ENCODE peak calls at places on chromosomes 4 and X, in nine cellular contexts. H is colonic mucosa, V is AG09309, C is brain microvascular endothelial cell, X is uterus, U is cardiac fibroblast, W is GM12865, Z is HFF-Myc, G is fibroblast of mammary gland. M is an unnamed sample.

GRCh38 chr4:151667025-151667424 is 93.8 kb downstream of the GATB start:
- DNase-seq in H (no peak), V (no peak), C (no peak), X (no peak), U (no peak), W (no peak), Z (no peak), G (peak), M (no peak)

GRCh38 chrX:19924285-19924684 is 36.9 kb upstream of the SH3KBP1 start:
- DNase-seq in H (no peak), V (no peak), C (no peak), X (no peak), U (no peak), W (no peak), Z (no peak), G (no peak), M (no peak)

GRCh38 chrX:106481341-106481740 is 130.4 kb upstream of the RADX start:
- DNase-seq in H (peak), V (peak), C (peak), X (no peak), U (peak), W (peak), Z (peak), G (peak), M (no peak)

GRCh38 chr4:113522433-113522832 is 239.1 kb downstream of the CAMK2D start:
- DNase-seq in H (no peak), V (no peak), C (no peak), X (no peak), U (no peak), W (no peak), Z (no peak), G (no peak), M (no peak)

GRCh38 chr4:107838763-107839162 is 14.0 kb downstream of the SGMS2 start:
- DNase-seq in H (no peak), V (no peak), C (no peak), X (no peak), U (peak), W (no peak), Z (no peak), G (peak), M (no peak)

GRCh38 chrX:145405012-145405411 is 157.7 kb downstream of the SPANXN1 start:
- DNase-seq in H (peak), V (no peak), C (peak), X (no peak), U (peak), W (peak), Z (no peak), G (peak), M (no peak)

GRCh38 chr4:169225058-169225751 is 45.6 kb downstream of the SH3RF1 start:
- DNase-seq in H (no peak), V (peak), C (peak), X (no peak), U (peak), W (peak), Z (peak), G (peak), M (peak)

GRCh38 chr4:54657556-54658313 is at the start of gene KIT:
- DNase-seq in H (peak), V (no peak), C (peak), X (peak), U (peak), W (no peak), Z (no peak), G (no peak), M (no peak)

GRCh38 chr4:47852121-47852520 is 14.3 kb upstream of the CORIN start:
- DNase-seq in H (no peak), V (peak), C (peak), X (peak), U (peak), W (no peak), Z (peak), G (peak), M (peak)

GRCh38 chr4:182724414-182724813 is 192.8 kb downstream of the DCTD start:
- DNase-seq in H (no peak), V (peak), C (no peak), X (no peak), U (no peak), W (no peak), Z (peak), G (no peak), M (no peak)

GRCh38 chr4:184471872-184472539 is 2.3 kb downstream of the IRF2 start:
- DNase-seq in H (peak), V (no peak), C (peak), X (no peak), U (no peak), W (peak), Z (no peak), G (peak), M (no peak)

GRCh38 chrX:106201502-106202178 is 33.5 kb downstream of the PWWP3B start:
- DNase-seq in H (no peak), V (no peak), C (no peak), X (no peak), U (no peak), W (no peak), Z (no peak), G (no peak), M (no peak)

GRCh38 chr4:39169426-39169825 is 12.9 kb upstream of the WDR19 start:
- DNase-seq in H (no peak), V (no peak), C (peak), X (no peak), U (no peak), W (no peak), Z (no peak), G (no peak), M (no peak)

GRCh38 chrX:133544105-133544504 is 128.8 kb upstream of the GPC4 start:
- DNase-seq in H (no peak), V (peak), C (peak), X (peak), U (peak), W (no peak), Z (no peak), G (peak), M (no peak)

GRCh38 chr4:24980064-24980690 is 50.6 kb downstream of the LGI2 start:
- DNase-seq in H (peak), V (peak), C (peak), X (peak), U (peak), W (peak), Z (peak), G (peak), M (peak)
- H3K4me3 ChIP-seq in H (no peak), V (no peak), C (no peak), X (no peak), U (no peak), W (no peak), Z (no peak), G (peak), M (peak)

GRCh38 chr4:41885456-41885855 is 49.8 kb upstream of the TMEM33 start:
- DNase-seq in H (no peak), V (no peak), C (no peak), X (no peak), U (no peak), W (no peak), Z (no peak), G (no peak), M (no peak)

GRCh38 chr4:41880840-41881831 is 54.1 kb upstream of the TMEM33 start:
- DNase-seq in H (no peak), V (no peak), C (no peak), X (no peak), U (peak), W (no peak), Z (no peak), G (no peak), M (no peak)

GRCh38 chr4:41882622-41883347 is 52.4 kb upstream of the TMEM33 start:
- DNase-seq in H (peak), V (no peak), C (peak), X (no peak), U (peak), W (peak), Z (no peak), G (peak), M (no peak)

GRCh38 chr4:41881931-41882621 is 53.2 kb upstream of the TMEM33 start:
- DNase-seq in H (no peak), V (no peak), C (no peak), X (no peak), U (no peak), W (no peak), Z (no peak), G (no peak), M (no peak)

GRCh38 chr4:41883988-41884737 is 51.1 kb upstream of the TMEM33 start:
- DNase-seq in H (no peak), V (no peak), C (no peak), X (no peak), U (no peak), W (no peak), Z (no peak), G (no peak), M (no peak)
- TF ChIP-seq CTCF in H (no peak), V (no peak), C (peak), X (no peak), U (no peak), W (no peak), Z (no peak), G (no peak), M (no peak)

DNA sequence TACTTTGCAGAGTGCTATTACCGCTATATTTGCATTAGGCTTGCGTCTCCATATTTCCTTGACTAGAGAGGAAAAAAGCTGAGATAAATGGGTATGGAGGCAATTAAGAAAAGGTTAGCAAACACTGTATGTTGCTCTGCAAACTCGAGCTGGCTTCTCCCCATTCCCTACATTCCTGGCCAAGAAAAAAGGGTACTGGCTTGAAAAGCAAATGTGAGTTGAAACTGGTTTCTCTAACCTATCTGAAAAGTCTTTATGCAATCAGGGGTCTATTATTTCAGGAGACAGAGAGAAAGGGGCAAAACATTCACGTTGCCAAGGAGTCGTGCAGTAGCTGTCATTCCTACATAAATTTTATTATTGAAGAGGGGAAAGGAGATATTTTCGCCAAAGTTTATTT is 2.1 kb downstream of the TMEM47 start:
- DNase-seq in H (no peak), V (no peak), C (no peak), X (no peak), U (peak), W (no peak), Z (no peak), G (no peak), M (no peak)
- H3K4me3 ChIP-seq in H (peak), V (peak), C (peak), X (peak), U (peak), W (no peak), Z (peak), G (peak), M (peak)

DNA sequence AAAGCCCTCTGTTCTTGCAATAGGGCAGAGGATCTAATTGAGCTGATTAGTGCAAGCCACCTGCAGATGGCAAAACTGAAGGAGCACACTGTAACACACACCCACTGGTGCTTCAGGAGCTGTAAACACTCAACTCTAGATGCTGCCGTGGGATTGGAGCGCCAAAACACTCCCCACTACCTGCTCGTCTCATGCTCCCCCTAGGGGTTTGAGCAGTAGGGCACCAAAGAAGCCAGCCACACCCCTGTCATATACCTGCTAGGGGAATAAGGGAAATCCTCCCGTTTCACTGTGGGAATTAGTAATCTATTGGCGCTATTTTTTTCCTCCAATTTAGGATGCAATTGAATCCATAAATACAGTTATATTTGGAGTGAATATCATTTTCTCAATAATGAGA is 360.2 kb downstream of the GLUD2 start:
- DNase-seq in H (no peak), V (no peak), C (no peak), X (no peak), U (no peak), W (peak), Z (no peak), G (no peak), M (no peak)
- TF ChIP-seq CTCF in H (no peak), V (no peak), C (no peak), X (no peak), U (no peak), W (no peak), Z (no peak), G (no peak), M (no peak)

GRCh38 chr4:145734051-145734450 is 54.1 kb downstream of the C4orf51 start:
- DNase-seq in H (no peak), V (no peak), C (peak), X (peak), U (peak), W (no peak), Z (no peak), G (peak), M (no peak)

GRCh38 chr4:145732001-145732400 is 52.1 kb downstream of the C4orf51 start:
- DNase-seq in H (no peak), V (no peak), C (no peak), X (no peak), U (no peak), W (no peak), Z (no peak), G (no peak), M (no peak)

GRCh38 chr4:145732416-145732815 is 52.5 kb downstream of the C4orf51 start:
- DNase-seq in H (peak), V (no peak), C (no peak), X (no peak), U (no peak), W (no peak), Z (no peak), G (no peak), M (no peak)

GRCh38 chr4:145732895-145733880 is 53.2 kb downstream of the C4orf51 start:
- DNase-seq in H (peak), V (peak), C (peak), X (peak), U (peak), W (peak), Z (peak), G (peak), M (peak)

DNA sequence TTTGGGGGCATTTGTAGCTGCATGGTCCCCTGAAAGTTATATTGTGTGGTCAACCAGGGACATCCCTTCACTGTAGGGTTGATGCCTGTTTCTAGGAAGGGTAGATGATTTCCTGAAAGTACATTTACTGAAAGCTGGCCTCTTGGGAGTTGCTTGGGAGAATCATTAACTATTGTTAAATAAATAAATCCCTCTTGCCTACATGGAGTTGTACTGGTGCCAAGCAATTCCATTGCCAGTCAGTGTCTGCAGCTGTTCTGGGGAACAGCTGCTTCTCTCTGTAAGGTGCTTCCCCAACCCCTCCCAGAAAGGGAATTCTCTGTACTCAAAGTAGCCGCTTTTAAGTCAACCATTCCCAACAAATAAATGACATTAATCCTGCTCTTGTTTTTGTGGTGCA is 51.1 kb downstream of the C4orf51 start:
- DNase-seq in H (peak), V (no peak), C (no peak), X (no peak), U (peak), W (no peak), Z (no peak), G (peak), M (peak)
- H3K4me3 ChIP-seq in H (no peak), V (no peak), C (no peak), X (no peak), U (no peak), W (no peak), Z (no peak), G (no peak), M (no peak)

GRCh38 chrX:63747331-63747730 is 37.7 kb downstream of the ARHGEF9 start:
- DNase-seq in H (no peak), V (peak), C (peak), X (no peak), U (peak), W (no peak), Z (no peak), G (peak), M (peak)

GRCh38 chrX:63743596-63743995 is 41.4 kb downstream of the ARHGEF9 start:
- DNase-seq in H (no peak), V (no peak), C (no peak), X (no peak), U (no peak), W (no peak), Z (no peak), G (no peak), M (no peak)

GRCh38 chrX:63744850-63745249 is 40.2 kb downstream of the ARHGEF9 start:
- DNase-seq in H (no peak), V (no peak), C (no peak), X (no peak), U (no peak), W (no peak), Z (no peak), G (no peak), M (no peak)

GRCh38 chrX:63746715-63747114 is 38.3 kb downstream of the ARHGEF9 start:
- DNase-seq in H (no peak), V (no peak), C (no peak), X (no peak), U (no peak), W (no peak), Z (no peak), G (no peak), M (no peak)

GRCh38 chrX:63746278-63746677 is 38.7 kb downstream of the ARHGEF9 start:
- DNase-seq in H (no peak), V (no peak), C (peak), X (no peak), U (no peak), W (peak), Z (no peak), G (no peak), M (no peak)
- TF ChIP-seq CTCF in H (no peak), V (no peak), C (no peak), X (no peak), U (no peak), W (no peak), Z (no peak), G (no peak), M (no peak)

DNA sequence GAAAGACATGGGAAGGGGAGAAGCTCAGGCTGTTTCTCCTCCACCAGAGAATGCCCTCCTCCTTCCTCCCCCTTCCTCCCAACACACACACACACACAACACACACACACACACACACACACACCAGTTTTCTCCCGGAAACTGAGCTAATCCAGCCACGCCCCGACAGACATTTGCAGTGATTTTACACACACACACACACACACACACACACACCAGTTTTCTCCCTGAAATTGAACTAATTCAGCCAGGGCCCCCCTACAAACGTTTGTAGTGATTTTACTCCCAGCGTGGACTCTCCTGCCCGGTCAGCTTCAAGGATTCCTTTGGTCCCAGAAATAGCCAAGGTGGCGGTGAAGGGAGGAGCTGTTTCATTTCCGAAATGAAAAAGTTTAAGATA is 32.9 kb upstream of the STX18 start:
- DNase-seq in H (peak), V (peak), C (peak), X (peak), U (peak), W (peak), Z (peak), G (peak), M (peak)
- H3K4me3 ChIP-seq in H (peak), V (peak), C (peak), X (peak), U (peak), W (peak), Z (peak), G (peak), M (peak)

M was measured in AG04449.